ENCODE peak calls at places on chromosomes 2 and 18, in nine cellular contexts. H, V, Y, F, B, E, X, J and S are unnamed samples.

GRCh38 chr2:119760237-119760807 is 600 bp downstream of the PTPN4 start:
- DNase-seq in H (no peak), V (peak), Y (no peak), F (no peak), B (peak), E (no peak), X (no peak), J (no peak), S (no peak)

GRCh38 chr2:230000118-230000841 is 68.4 kb downstream of the SLC16A14 start:
- DNase-seq in H (no peak), V (no peak), Y (no peak), F (no peak), B (no peak), E (no peak), X (no peak), J (no peak), S (no peak)

GRCh38 chr2:225074919-225075681 is 32.8 kb upstream of the DOCK10 start:
- DNase-seq in H (no peak), V (no peak), Y (no peak), F (no peak), B (no peak), E (no peak), X (no peak), J (no peak), S (no peak)

GRCh38 chr2:20093263-20094141 is 42.1 kb upstream of the LAPTM4A start:
- DNase-seq in H (no peak), V (peak), Y (no peak), F (peak), B (no peak), E (no peak), X (no peak), J (no peak), S (no peak)

GRCh38 chr2:36355890-36356198 is 266 bp downstream of the CRIM1 start:
- DNase-seq in H (no peak), V (no peak), Y (no peak), F (no peak), B (no peak), E (no peak), X (no peak), J (no peak), S (no peak)

GRCh38 chr2:133837441-133838090 is 269.3 kb upstream of the NCKAP5 start:
- DNase-seq in H (no peak), V (no peak), Y (no peak), F (peak), B (no peak), E (no peak), X (no peak), J (no peak), S (no peak)

GRCh38 chr2:42169869-42170465 is 814 bp downstream of the EML4 start:
- DNase-seq in H (no peak), V (no peak), Y (no peak), F (no peak), B (no peak), E (no peak), X (no peak), J (no peak), S (no peak)

GRCh38 chr2:210541280-210541902 is 15.0 kb upstream of the CPS1 start:
- DNase-seq in H (no peak), V (no peak), Y (no peak), F (peak), B (no peak), E (no peak), X (no peak), J (no peak), S (no peak)

GRCh38 chr18:58998421-58999203 is 133.9 kb downstream of the ZNF532 start:
- DNase-seq in H (no peak), V (no peak), Y (no peak), F (peak), B (no peak), E (peak), X (no peak), J (no peak), S (no peak)

GRCh38 chr2:49271060-49271665 is 116.8 kb upstream of the FSHR start:
- DNase-seq in H (no peak), V (no peak), Y (no peak), F (peak), B (no peak), E (no peak), X (no peak), J (no peak), S (no peak)

GRCh38 chr2:49255325-49256023 is 101.2 kb upstream of the FSHR start:
- DNase-seq in H (no peak), V (no peak), Y (no peak), F (no peak), B (no peak), E (no peak), X (no peak), J (no peak), S (no peak)

GRCh38 chr2:74991977-74992376 is 33.5 kb downstream of the POLE4 start:
- DNase-seq in H (no peak), V (no peak), Y (no peak), F (peak), B (no peak), E (no peak), X (no peak), J (no peak), S (no peak)

GRCh38 chr2:130842770-130843169 is 6.1 kb downstream of the ARHGEF4 start:
- DNase-seq in H (no peak), V (no peak), Y (no peak), F (no peak), B (no peak), E (no peak), X (no peak), J (no peak), S (no peak)

GRCh38 chr2:33059452-33060156 is 112.9 kb downstream of the LTBP1 start:
- DNase-seq in H (no peak), V (no peak), Y (no peak), F (no peak), B (no peak), E (no peak), X (no peak), J (no peak), S (no peak)

GRCh38 chr18:43486462-43486861 is 209.2 kb upstream of the SYT4 start:
- DNase-seq in H (no peak), V (peak), Y (peak), F (no peak), B (no peak), E (no peak), X (no peak), J (no peak), S (no peak)

GRCh38 chr2:18209934-18210639 is 331.6 kb downstream of the KCNS3 start:
- DNase-seq in H (no peak), V (no peak), Y (no peak), F (peak), B (no peak), E (no peak), X (no peak), J (no peak), S (no peak)

GRCh38 chr2:136051725-136052048 is 66.3 kb upstream of the DARS1 start:
- DNase-seq in H (no peak), V (no peak), Y (no peak), F (no peak), B (no peak), E (no peak), X (no peak), J (no peak), S (no peak)

GRCh38 chr2:8064608-8065007 is 617.2 kb upstream of the ID2 start:
- DNase-seq in H (no peak), V (no peak), Y (no peak), F (no peak), B (no peak), E (no peak), X (no peak), J (no peak), S (no peak)

GRCh38 chr2:203636896-203637818 is 69.3 kb upstream of the CD28 start:
- DNase-seq in H (no peak), V (no peak), Y (no peak), F (no peak), B (no peak), E (no peak), X (peak), J (no peak), S (peak)

GRCh38 chr2:152466041-152466440 is 131.1 kb downstream of the FMNL2 start:
- DNase-seq in H (no peak), V (peak), Y (no peak), F (no peak), B (no peak), E (no peak), X (no peak), J (no peak), S (no peak)

GRCh38 chr2:133635115-133635514 is 66.9 kb upstream of the NCKAP5 start:
- DNase-seq in H (no peak), V (no peak), Y (no peak), F (no peak), B (no peak), E (no peak), X (no peak), J (no peak), S (peak)

GRCh38 chr2:46956981-46957531 is 41.5 kb upstream of the MCFD2 start:
- DNase-seq in H (no peak), V (peak), Y (no peak), F (no peak), B (no peak), E (no peak), X (no peak), J (no peak), S (no peak)

GRCh38 chr2:50769416-50769815 is 262.5 kb downstream of the NRXN1 start:
- DNase-seq in H (no peak), V (no peak), Y (no peak), F (no peak), B (no peak), E (no peak), X (no peak), J (no peak), S (no peak)

GRCh38 chr2:238278626-238279323 is 9.6 kb downstream of the PER2 start:
- DNase-seq in H (no peak), V (no peak), Y (no peak), F (no peak), B (no peak), E (no peak), X (no peak), J (no peak), S (no peak)

GRCh38 chr18:77879829-77880228 is 630.2 kb downstream of the GALR1 start:
- DNase-seq in H (no peak), V (no peak), Y (no peak), F (no peak), B (no peak), E (no peak), X (no peak), J (no peak), S (no peak)

GRCh38 chr18:74963820-74964446 is 245.0 kb downstream of the PTGR3 start:
- DNase-seq in H (no peak), V (peak), Y (no peak), F (peak), B (no peak), E (no peak), X (no peak), J (no peak), S (no peak)

GRCh38 chr2:201972621-201973255 is 60.9 kb upstream of the FZD7 start:
- DNase-seq in H (no peak), V (no peak), Y (peak), F (no peak), B (no peak), E (no peak), X (no peak), J (no peak), S (no peak)

GRCh38 chr2:186135697-186136096 is 350.4 kb upstream of the ZC3H15 start:
- DNase-seq in H (no peak), V (no peak), Y (no peak), F (peak), B (no peak), E (no peak), X (no peak), J (no peak), S (no peak)

GRCh38 chr2:241249654-241250053 is 61.2 kb downstream of the ANO7 start:
- DNase-seq in H (no peak), V (no peak), Y (no peak), F (no peak), B (no peak), E (no peak), X (no peak), J (no peak), S (no peak)